ENCODE peak calls at places on chromosomes 11 and 22, in ten cellular contexts. M is left ventricle myocardium inferior; D is activated CD8-positive, alpha-beta T cell treated with anti-CD3 and anti-CD28 coated beads for 36 hours; J is nephron progenitor cell; H is RWPE2; W is tibial nerve; R is choroid plexus epithelial cell; V is colonic mucosa; A is coronary artery; C is bronchial epithelial cell. Y is an unnamed sample.

GRCh38 chr22:17905445-17905844 is 118.9 kb downstream of the MICAL3 start:
- DNase-seq in M (no peak), D (no peak), J (no peak), H (no peak), W (no peak), R (no peak), V (no peak), A (no peak), C (no peak), Y (no peak)

GRCh38 chr11:85902353-85902752 is 47.2 kb downstream of the CCDC83 start:
- DNase-seq in M (no peak), D (no peak), J (no peak), H (no peak), W (no peak), R (no peak), V (no peak), A (no peak), C (no peak), Y (no peak)

GRCh38 chr11:94762208-94762607 is 5.9 kb upstream of the AMOTL1 start:
- DNase-seq in M (no peak), D (peak; percentile 26), J (no peak), H (no peak), W (no peak), R (no peak), V (no peak), A (no peak), C (no peak), Y (no peak)

GRCh38 chr11:35364101-35364780 is 55.1 kb downstream of the SLC1A2 start:
- DNase-seq in M (peak; percentile 41), D (no peak), J (no peak), H (peak; percentile 72), W (peak; percentile 71), R (peak; percentile 92), V (peak; percentile 35), A (peak; percentile 83), C (peak; percentile 85), Y (no peak)

GRCh38 chr11:45880772-45881570 is 4.5 kb upstream of the MAPK8IP1 start:
- DNase-seq in M (no peak), D (no peak), J (no peak), H (no peak), W (no peak), R (peak; percentile 76), V (no peak), A (no peak), C (no peak), Y (no peak)

GRCh38 chr22:47294222-47294532 is 531.7 kb downstream of the TBC1D22A start:
- DNase-seq in M (no peak), D (no peak), J (no peak), H (no peak), W (no peak), R (peak; percentile 73), V (no peak), A (peak; percentile 53), C (no peak), Y (no peak)

GRCh38 chr11:22656128-22656527 is 10.3 kb upstream of the GAS2 start:
- DNase-seq in M (no peak), D (no peak), J (no peak), H (no peak), W (no peak), R (no peak), V (no peak), A (no peak), C (peak; percentile 61), Y (no peak)

GRCh38 chr11:69874178-69874983 is 55.2 kb upstream of the FGF3 start:
- DNase-seq in M (no peak), D (no peak), J (no peak), H (no peak), W (no peak), R (no peak), V (no peak), A (peak; percentile 66), C (no peak), Y (no peak)

GRCh38 chr11:131391161-131391560 is 20.7 kb downstream of the NTM start:
- DNase-seq in M (no peak), D (no peak), J (no peak), H (no peak), W (no peak), R (no peak), V (no peak), A (no peak), C (no peak), Y (no peak)

GRCh38 chr11:112627588-112628045 is 333.6 kb upstream of the NCAM1 start:
- DNase-seq in M (no peak), D (no peak), J (no peak), H (no peak), W (no peak), R (no peak), V (no peak), A (no peak), C (no peak), Y (no peak)

GRCh38 chr11:129368889-129369672 is 6.6 kb upstream of the BARX2 start:
- DNase-seq in M (no peak), D (no peak), J (no peak), H (no peak), W (no peak), R (no peak), V (no peak), A (no peak), C (peak; percentile 51), Y (no peak)
- TF ChIP-seq CTCF in M (no peak), D (no peak), J (no peak), H (no peak), W (no peak), R (no peak), V (no peak), A (no peak), C (no peak), Y (no peak)

DNA sequence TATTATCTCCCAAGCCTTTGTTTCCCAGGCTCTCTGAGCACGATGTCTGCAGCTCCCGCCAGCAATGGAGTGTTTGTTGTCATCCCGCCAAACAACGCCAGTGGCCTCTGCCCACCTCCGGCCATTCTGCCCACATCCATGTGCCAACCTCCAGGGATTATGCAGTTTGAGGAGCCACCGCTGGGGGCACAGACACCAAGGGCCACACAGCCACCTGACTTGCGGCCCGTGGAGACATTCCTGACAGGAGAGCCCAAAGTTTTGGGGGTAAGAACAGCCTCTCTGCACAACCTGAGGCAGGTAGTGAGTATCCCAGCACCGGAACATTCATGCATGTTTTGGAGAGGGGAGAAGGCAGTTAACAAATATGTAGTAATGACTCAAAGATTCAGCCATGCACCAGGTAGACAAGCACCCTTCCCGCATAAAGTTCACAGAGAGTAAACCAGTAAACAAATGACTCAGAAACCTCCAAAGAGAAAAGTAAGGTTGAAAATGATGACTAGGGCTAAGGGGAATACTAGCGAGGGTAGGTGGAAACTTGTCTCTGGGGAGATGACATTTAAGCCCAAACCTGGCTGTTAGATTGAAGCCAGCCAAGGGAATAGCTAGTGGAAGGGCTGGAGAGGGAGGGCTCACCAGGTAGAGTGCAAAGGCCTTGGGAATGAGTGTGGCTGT is 7.2 kb downstream of the MS4A15 start:
- DNase-seq in M (no peak), D (no peak), J (no peak), H (no peak), W (no peak), R (no peak), V (no peak), A (peak; percentile 35), C (no peak), Y (no peak)
- TF ChIP-seq CTCF in M (no peak), D (no peak), J (no peak), H (no peak), W (no peak), R (no peak), V (no peak), A (no peak), C (no peak), Y (no peak)

GRCh38 chr11:11636671-11637070 is 14.9 kb upstream of the GALNT18 start:
- DNase-seq in M (no peak), D (no peak), J (no peak), H (no peak), W (no peak), R (no peak), V (no peak), A (no peak), C (no peak), Y (no peak)

GRCh38 chr11:11640996-11641395 is 19.2 kb upstream of the GALNT18 start:
- DNase-seq in M (no peak), D (no peak), J (no peak), H (no peak), W (no peak), R (no peak), V (no peak), A (no peak), C (no peak), Y (no peak)

GRCh38 chr11:11640152-11640551 is 18.3 kb upstream of the GALNT18 start:
- DNase-seq in M (no peak), D (no peak), J (no peak), H (no peak), W (no peak), R (no peak), V (no peak), A (no peak), C (no peak), Y (no peak)

DNA sequence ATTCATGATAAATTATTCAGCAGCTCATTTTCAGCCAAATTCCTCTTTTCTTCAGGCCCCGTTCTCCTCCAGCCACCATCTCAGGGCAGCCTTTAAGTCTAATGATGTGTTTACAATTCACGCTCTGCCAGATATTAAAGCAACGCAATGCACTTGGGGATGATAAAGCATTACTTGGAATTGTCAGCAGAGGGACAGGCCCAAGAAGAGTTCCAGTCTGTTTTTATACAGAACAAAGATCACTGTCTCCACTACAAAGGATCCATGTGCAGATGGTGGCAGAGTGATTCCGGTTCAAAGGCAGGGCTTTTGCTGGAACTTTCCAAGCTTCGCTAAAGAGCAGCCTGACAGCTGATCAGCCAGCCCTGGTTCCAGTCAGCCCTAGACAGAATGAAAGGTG is 13.7 kb upstream of the GALNT18 start:
- DNase-seq in M (no peak), D (no peak), J (no peak), H (no peak), W (no peak), R (no peak), V (no peak), A (no peak), C (no peak), Y (no peak)
- TF ChIP-seq CTCF in M (no peak), D (no peak), J (no peak), H (no peak), W (no peak), R (no peak), V (no peak), A (no peak), C (no peak), Y (no peak)

GRCh38 chr11:97461044-97461880 is 1071.4 kb downstream of the JRKL start:
- DNase-seq in M (no peak), D (no peak), J (no peak), H (no peak), W (no peak), R (no peak), V (no peak), A (peak; percentile 53), C (no peak), Y (no peak)
- TF ChIP-seq CTCF in M (no peak), D (no peak), J (no peak), H (no peak), W (no peak), R (no peak), V (no peak), A (no peak), C (no peak), Y (no peak)

GRCh38 chr22:25898707-25899365 is 156.8 kb downstream of the MYO18B start:
- DNase-seq in M (no peak), D (peak; percentile 2), J (no peak), H (no peak), W (no peak), R (no peak), V (no peak), A (no peak), C (no peak), Y (no peak)
- TF ChIP-seq CTCF in M (peak; percentile 21), D (no peak), J (peak; percentile 48), H (no peak), W (no peak), R (no peak), V (no peak), A (no peak), C (no peak), Y (peak; percentile 32)

GRCh38 chr22:29313126-29314071 is 2.1 kb downstream of the RASL10A start:
- DNase-seq in M (no peak), D (peak; percentile 47), J (no peak), H (peak; percentile 58), W (no peak), R (peak; percentile 68), V (peak; percentile 43), A (peak; percentile 76), C (no peak), Y (no peak)
- TF ChIP-seq CTCF in M (peak; percentile 69), D (peak; percentile 94), J (peak; percentile 65), H (peak; percentile 58), W (peak; percentile 63), R (peak; percentile 62), V (peak; percentile 67), A (peak; percentile 42), C (peak; percentile 81), Y (peak; percentile 56)

Y was measured in progenitor cell of endocrine pancreas.